ENCODE peak calls at places on chromosomes 1 and 21, in eight cellular contexts. W is adrenal gland, X is left ventricle myocardium inferior, T is HAP-1, D is tibial nerve, I is ascending aorta, U is Karpas-422, B is kidney. G is an unnamed sample.

GRCh38 chr1:82565546-82565945 is 764.8 kb downstream of the ADGRL2 start:
- DNase-seq in I (peak; percentile 66), B (no peak), D (no peak), U (no peak), W (no peak), T (no peak), X (no peak), G (no peak)

GRCh38 chr1:188062456-188062855 is 1233.7 kb downstream of the PLA2G4A start:
- DNase-seq in D (no peak), U (no peak), B (no peak), I (no peak), W (no peak), T (no peak), X (no peak), G (no peak)

GRCh38 chr21:42721341-42721824 is 68.0 kb downstream of the PDE9A start:
- DNase-seq in W (peak; percentile 36), I (no peak), B (peak; percentile 75), T (no peak), D (no peak), X (no peak), U (no peak), G (no peak)

GRCh38 chr21:32335601-32336575 is 37.2 kb downstream of the MRAP start:
- DNase-seq in T (no peak), X (no peak), D (no peak), I (no peak), B (no peak), W (no peak), U (no peak), G (no peak)

GRCh38 chr1:212649020-212649419 is 40.5 kb downstream of the ATF3 start:
- DNase-seq in W (no peak), D (no peak), I (no peak), B (no peak), X (no peak), U (no peak), T (no peak), G (no peak)

GRCh38 chr1:41347276-41347675 is 14.0 kb upstream of the FOXO6 start:
- DNase-seq in U (no peak), B (no peak), X (no peak), T (no peak), I (peak; percentile 3), D (no peak), W (peak; percentile 6), G (no peak)

GRCh38 chr21:35933466-35933865 is 126.9 kb downstream of the SETD4 start:
- DNase-seq in U (no peak), B (peak; percentile 84), I (peak; percentile 81), W (peak; percentile 33), T (no peak), X (peak; percentile 43), D (peak; percentile 60), G (no peak)

GRCh38 chr1:107750364-107750959 is 214.5 kb downstream of the VAV3 start:
- DNase-seq in U (peak; percentile 87), T (peak; percentile 65), I (no peak), W (peak; percentile 50), D (peak; percentile 15), X (no peak), B (peak; percentile 45), G (no peak)

GRCh38 chr1:197320991-197321531 is 53.0 kb downstream of the CRB1 start:
- DNase-seq in I (no peak), B (no peak), W (no peak), T (no peak), D (no peak), X (no peak), U (no peak), G (no peak)

DNA sequence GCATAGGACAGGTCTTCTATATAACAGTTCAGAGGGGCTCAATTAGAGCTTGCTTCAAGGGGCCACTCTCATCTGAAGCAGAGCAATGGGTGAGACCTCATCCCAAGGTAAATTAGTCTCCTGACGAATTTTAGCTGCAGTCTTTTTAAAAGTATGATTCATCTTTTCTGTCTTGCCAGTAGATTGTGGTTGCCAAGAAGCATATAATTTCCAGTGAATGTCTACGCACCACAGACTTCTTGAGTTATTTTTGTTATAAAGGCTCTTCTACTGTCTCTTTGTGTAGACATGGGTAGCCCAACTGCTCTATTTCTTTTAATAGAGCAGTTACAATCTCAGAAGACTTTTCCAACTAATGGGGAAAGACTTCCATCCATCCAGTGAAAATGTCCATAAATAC is 108.9 kb upstream of the FMN2 start:
- DNase-seq in I (no peak), B (no peak), X (no peak), T (no peak), D (no peak), U (no peak), W (no peak), G (no peak)
- H3K9me3 ChIP-seq in I (no peaks in the 10 kb centered on the region), B (no peaks in the 10 kb centered on the region), X (peaks cover 45% of the 10 kb centered on the region), T (no peaks in the 10 kb centered on the region), D (no peaks in the 10 kb centered on the region), U (peaks cover 7% of the 10 kb centered on the region), W (no peaks in the 10 kb centered on the region), G (peaks cover 38% of the 10 kb centered on the region)

DNA sequence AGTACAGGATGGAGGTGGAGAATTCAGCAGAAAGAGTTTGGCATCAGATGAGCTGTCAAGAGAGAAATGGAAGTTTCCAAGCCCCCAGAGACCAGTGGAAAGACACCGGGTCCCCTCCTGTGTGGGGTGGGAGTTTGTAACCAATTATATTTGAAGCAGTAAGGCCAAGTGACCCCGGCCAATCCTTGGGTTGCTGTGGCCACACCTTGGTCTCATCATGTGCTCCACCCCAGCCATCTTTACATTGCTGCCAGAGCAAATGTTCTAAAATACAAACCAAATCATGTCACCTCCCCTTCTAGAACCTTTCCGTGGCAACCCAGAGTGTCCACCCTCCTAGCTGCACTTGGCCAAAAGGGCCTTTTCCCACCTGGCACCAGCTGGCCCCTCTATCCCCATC is 86.1 kb downstream of the KCNN3 start:
- DNase-seq in B (no peak), I (no peak), X (no peak), T (no peak), W (no peak), U (no peak), D (no peak), G (no peak)
- H3K4me1 ChIP-seq in B (no peaks in the 10 kb centered on the region), I (no peaks in the 10 kb centered on the region), X (peaks cover 3% of the 10 kb centered on the region), T (peaks cover 28% of the 10 kb centered on the region), W (no peaks in the 10 kb centered on the region), U (peaks cover 14% of the 10 kb centered on the region), D (no peaks in the 10 kb centered on the region), G (peaks cover 15% of the 10 kb centered on the region)

GRCh38 chr1:52365746-52366516 is at the start of gene CC2D1B:
- DNase-seq in B (peak; percentile 100), I (peak; percentile 99), T (peak; percentile 97), X (peak; percentile 98), U (peak; percentile 99), D (peak; percentile 95), W (peak; percentile 100), G (peak; percentile 100)

GRCh38 chr1:52366517-52366827 is 467 bp upstream of the CC2D1B start:
- DNase-seq in U (no peak), W (no peak), T (no peak), I (no peak), B (no peak), D (no peak), X (no peak), G (no peak)

GRCh38 chr1:52367272-52367671 is 1.3 kb upstream of the CC2D1B start:
- DNase-seq in W (no peak), T (no peak), B (peak; percentile 27), U (no peak), I (no peak), D (no peak), X (no peak), G (no peak)

GRCh38 chr1:52365091-52365745 is 787 bp downstream of the CC2D1B start:
- DNase-seq in X (peak; percentile 52), D (no peak), T (peak; percentile 35), I (peak; percentile 86), U (no peak), B (peak; percentile 85), W (peak; percentile 62), G (no peak)

GRCh38 chr1:52364235-52364839 is 1.7 kb downstream of the CC2D1B start:
- DNase-seq in W (no peak), B (peak; percentile 58), T (no peak), I (no peak), U (no peak), D (no peak), X (no peak), G (no peak)
- H3K4me3 ChIP-seq in W (no peak overlapping the region), B (peak overlapping the region; percentile 99), T (no peak overlapping the region), I (peak overlapping the region; percentile 90), U (peak overlapping the region; percentile 86), D (peak overlapping the region; percentile 96), X (peak overlapping the region; percentile 99), G (peak overlapping the region; percentile 67)

DNA sequence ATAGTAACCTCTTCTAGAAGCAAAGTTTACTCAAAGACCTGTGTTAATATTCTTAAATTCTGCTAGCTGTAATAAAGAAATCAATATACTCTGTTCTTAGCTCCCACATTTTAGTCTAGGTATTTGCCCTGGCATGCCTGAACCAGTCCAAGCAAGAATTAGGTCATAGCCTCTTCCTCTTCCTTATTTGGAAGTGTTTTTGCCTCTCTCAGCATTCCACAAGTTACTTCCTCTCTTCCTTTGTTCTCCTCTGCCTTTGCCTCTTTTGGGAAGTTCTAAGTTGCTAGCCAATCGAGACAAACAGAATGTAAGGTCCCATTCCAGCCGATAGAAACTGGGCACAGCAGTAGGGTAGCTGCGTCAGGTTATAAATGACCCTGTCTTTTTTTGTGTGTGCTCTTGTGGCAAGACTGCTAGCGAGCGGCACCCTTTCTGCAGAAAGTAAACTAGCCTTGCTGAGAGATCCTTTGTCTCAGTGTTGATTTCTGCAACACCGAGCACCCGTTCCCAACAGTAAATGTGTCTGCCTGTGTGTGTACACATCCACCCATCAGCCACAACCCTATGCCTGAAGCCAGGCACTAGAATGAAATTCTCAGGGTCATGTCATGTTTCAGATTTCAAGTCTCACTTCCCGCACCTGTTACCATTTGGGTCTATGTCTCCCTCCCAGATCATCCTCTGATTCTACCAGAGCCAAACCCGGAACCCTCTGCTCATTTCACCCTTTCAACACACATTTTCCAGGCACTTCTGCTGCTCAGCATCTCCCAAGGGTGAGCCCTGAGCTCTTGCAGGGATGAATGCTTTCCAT is 37.5 kb downstream of the LRRC3 start:
- DNase-seq in T (no peak), I (no peak), U (no peak), D (no peak), X (no peak), B (no peak), W (no peak), G (no peak)
- H3K9me3 ChIP-seq in T (peaks cover 8% of the 10 kb centered on the region), I (peaks cover 10% of the 10 kb centered on the region), U (no peaks in the 10 kb centered on the region), D (no peaks in the 10 kb centered on the region), X (peaks cover 19% of the 10 kb centered on the region), B (no peaks in the 10 kb centered on the region), W (no peaks in the 10 kb centered on the region), G (peaks cover 8% of the 10 kb centered on the region)

DNA sequence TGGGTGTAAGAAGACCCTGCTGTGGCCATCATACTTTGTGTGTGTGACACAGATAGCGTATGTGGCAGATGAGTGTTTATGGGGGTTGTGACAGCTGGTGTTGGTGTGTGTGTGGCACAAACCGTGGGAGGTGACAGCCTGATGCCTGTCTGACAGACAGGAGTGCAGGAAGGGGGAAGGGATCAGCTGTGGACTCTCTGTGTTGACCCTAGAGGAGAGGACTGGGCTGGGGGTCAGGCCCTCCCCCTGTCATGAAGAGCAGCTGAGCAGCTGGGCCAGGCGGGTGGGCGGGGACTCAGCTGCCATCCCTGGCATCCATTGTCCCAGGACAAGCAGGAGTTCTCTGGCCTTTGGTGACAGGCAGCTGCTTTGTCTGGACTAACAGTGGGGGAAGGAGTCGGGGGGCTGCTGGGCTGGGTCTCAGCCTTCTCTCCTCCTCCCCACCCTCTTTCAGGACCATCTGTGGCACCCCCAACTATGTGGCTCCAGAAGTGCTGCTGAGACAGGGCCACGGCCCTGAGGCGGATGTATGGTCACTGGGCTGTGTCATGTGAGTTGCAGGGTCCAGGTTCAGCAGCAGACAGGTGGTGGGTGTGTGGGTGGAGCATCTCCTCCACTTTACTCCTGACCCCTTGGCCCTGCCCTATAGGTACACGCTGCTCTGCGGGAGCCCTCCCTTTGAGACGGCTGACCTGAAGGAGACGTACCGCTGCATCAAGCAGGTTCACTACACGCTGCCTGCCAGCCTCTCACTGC is 2.3 kb downstream of the PLK3 start:
- DNase-seq in X (peak; percentile 19), W (no peak), B (peak; percentile 74), T (no peak), U (no peak), D (no peak), I (no peak), G (no peak)
- H3K4me1 ChIP-seq in X (peaks cover 78% of the 10 kb centered on the region), W (peaks cover 21% of the 10 kb centered on the region), B (peaks cover 10% of the 10 kb centered on the region), T (peaks cover 6% of the 10 kb centered on the region), U (peaks cover 33% of the 10 kb centered on the region), D (peaks cover 72% of the 10 kb centered on the region), I (peaks cover 30% of the 10 kb centered on the region), G (peaks cover 27% of the 10 kb centered on the region)

GRCh38 chr1:89843279-89844121 is 22.7 kb downstream of the LRRC8D start:
- DNase-seq in T (peak; percentile 69), B (peak; percentile 89), I (peak; percentile 73), U (peak; percentile 91), X (peak; percentile 73), W (peak; percentile 76), D (peak; percentile 37), G (peak; percentile 79)
- H3K4me3 ChIP-seq in T (peak overlapping the region; percentile 38), B (peak overlapping the region; percentile 69), I (peak overlapping the region; percentile 75), U (peak overlapping the region; percentile 84), X (peak overlapping the region; percentile 84), W (peak overlapping the region; percentile 11), D (peak overlapping the region; percentile 70), G (peak overlapping the region; percentile 69)

G was measured in naive thymus-derived CD4-positive, alpha-beta T cell.